ENCODE peak calls at places on chromosomes 2 and 18, in four cellular contexts. L is iris pigment epithelial cell; I is activated T-helper 9 cell treated with anti-CD3 and anti-CD28 coated beads, Interleukin-2, amount 50 U/mL, for 16 hours; Y is effector memory CD8-positive, alpha-beta T cell. J is an unnamed sample.

GRCh38 chr2:63819256-63819655 is 22.4 kb upstream of the UGP2 start:
- DNase-seq in L (no peak), I (no peak), Y (no peak), J (no peak)

GRCh38 chr2:64325852-64326577 is 127.9 kb upstream of the LGALSL start:
- DNase-seq in L (no peak), I (peak; percentile 32), Y (peak; percentile 51), J (no peak)

GRCh38 chr2:182593394-182593707 is 122.7 kb upstream of the DNAJC10 start:
- DNase-seq in L (peak; percentile 83), I (no peak), Y (no peak), J (no peak)

GRCh38 chr2:16728742-16729141 is 63.1 kb upstream of the CYRIA start:
- DNase-seq in L (no peak), I (no peak), Y (no peak), J (no peak)

GRCh38 chr2:153870308-153870707 is 1.4 kb upstream of the GALNT13 start:
- DNase-seq in L (no peak), I (no peak), Y (no peak), J (no peak)

GRCh38 chr2:85523062-85523905 is 15.7 kb upstream of the MAT2A start:
- DNase-seq in L (no peak), I (no peak), Y (no peak), J (no peak)

GRCh38 chr18:28152354-28152753 is 24.6 kb downstream of the CDH2 start:
- DNase-seq in L (no peak), I (no peak), Y (no peak), J (no peak)

GRCh38 chr18:79275992-79276391 is 119.7 kb upstream of the NFATC1 start:
- DNase-seq in L (peak; percentile 33), I (no peak), Y (no peak), J (no peak)

GRCh38 chr2:38560092-38560491 is 42.6 kb downstream of the HNRNPLL start:
- DNase-seq in L (no peak), I (no peak), Y (no peak), J (no peak)

GRCh38 chr2:156797832-156798231 is 361.7 kb downstream of the GPD2 start:
- DNase-seq in L (no peak), I (no peak), Y (no peak), J (no peak)

GRCh38 chr18:68840554-68841263 is 42.8 kb downstream of the CCDC102B start:
- DNase-seq in L (peak; percentile 97), I (no peak), Y (no peak), J (peak; percentile 27)

GRCh38 chr2:170679607-170680079 is 35.5 kb upstream of the SP5 start:
- DNase-seq in L (no peak), I (no peak), Y (no peak), J (no peak)

GRCh38 chr2:8989536-8990079 is 13.9 kb downstream of the MBOAT2 start:
- DNase-seq in L (no peak), I (no peak), Y (no peak), J (no peak)

GRCh38 chr2:205245652-205246051 is 436.6 kb upstream of the NRP2 start:
- DNase-seq in L (peak; percentile 38), I (no peak), Y (no peak), J (no peak)

J was measured in pancreas.